ENCODE peak calls at places on chromosome 4, in eight cellular contexts. X is RCC 7860, W is amniotic stem cell, H is GM06990, L is islet precursor cell, P is NCI-H2029 treated with DMSO at 0.1 percent for 48 hours, J is GM18507, D is naive B cell. B is an unnamed sample.

GRCh38 chr4:106914223-106914622 is 121.9 kb downstream of the DKK2 start:
- DNase-seq in X (no peak), W (no peak), H (no peak), L (no peak), P (no peak), J (no peak), D (no peak), B (no peak)

GRCh38 chr4:54256491-54257167 is 27.5 kb downstream of the PDGFRA start:
- DNase-seq in X (no peak), W (no peak), H (no peak), L (no peak), P (no peak), J (no peak), D (no peak), B (no peak)

GRCh38 chr4:121939690-121940089 is 12.2 kb downstream of the TRPC3 start:
- DNase-seq in X (no peak), W (no peak), H (no peak), L (no peak), P (no peak), J (no peak), D (no peak), B (no peak)

GRCh38 chr4:169271692-169272007 is 894 bp upstream of the SH3RF1 start:
- DNase-seq in X (no peak), W (no peak), H (no peak), L (no peak), P (no peak), J (no peak), D (peak), B (no peak)

GRCh38 chr4:1636490-1637211 is 47.5 kb downstream of the FAM53A start:
- DNase-seq in X (no peak), W (no peak), H (no peak), L (no peak), P (no peak), J (no peak), D (no peak), B (no peak)

GRCh38 chr4:146132445-146132844 is 43.1 kb upstream of the LSM6 start:
- DNase-seq in X (no peak), W (no peak), H (peak), L (no peak), P (no peak), J (peak), D (no peak), B (no peak)

GRCh38 chr4:99417125-99417524 is 18.0 kb downstream of the ADH7 start:
- DNase-seq in X (no peak), W (no peak), H (no peak), L (no peak), P (no peak), J (no peak), D (no peak), B (no peak)

GRCh38 chr4:15778191-15778741 is at the start of gene CD38:
- DNase-seq in X (no peak), W (no peak), H (peak), L (peak), P (no peak), J (no peak), D (peak), B (peak)

GRCh38 chr4:7712021-7712420 is 227.6 kb downstream of the AFAP1 start:
- DNase-seq in X (no peak), W (no peak), H (no peak), L (no peak), P (no peak), J (no peak), D (no peak), B (no peak)

GRCh38 chr4:88720749-88721428 is 23.3 kb upstream of the NAP1L5 start:
- DNase-seq in X (no peak), W (no peak), H (no peak), L (no peak), P (no peak), J (no peak), D (no peak), B (no peak)

GRCh38 chr4:184437565-184437964 is 36.8 kb downstream of the IRF2 start:
- DNase-seq in X (no peak), W (no peak), H (no peak), L (no peak), P (no peak), J (no peak), D (no peak), B (no peak)

GRCh38 chr4:65668201-65669007 is 1.9 kb downstream of the EPHA5 start:
- DNase-seq in X (no peak), W (no peak), H (no peak), L (peak), P (no peak), J (no peak), D (no peak), B (no peak)

GRCh38 chr4:123953556-123953955 is 557.0 kb downstream of the SPRY1 start:
- DNase-seq in X (no peak), W (no peak), H (no peak), L (no peak), P (no peak), J (no peak), D (no peak), B (no peak)

GRCh38 chr4:7070729-7071511 is 3.1 kb upstream of the GRPEL1 start:
- DNase-seq in X (peak), W (peak), H (peak), L (peak), P (peak), J (peak), D (peak), B (peak)

GRCh38 chr4:161555689-161556660 is 607.8 kb downstream of the FSTL5 start:
- DNase-seq in X (no peak), W (no peak), H (peak), L (no peak), P (no peak), J (no peak), D (no peak), B (no peak)

GRCh38 chr4:134326866-134327265 is 125.3 kb upstream of the PABPC4L start:
- DNase-seq in X (no peak), W (no peak), H (no peak), L (no peak), P (no peak), J (no peak), D (no peak), B (no peak)

GRCh38 chr4:143352052-143352451 is 15.4 kb downstream of the GAB1 start:
- DNase-seq in X (no peak), W (no peak), H (no peak), L (no peak), P (peak), J (no peak), D (no peak), B (no peak)

GRCh38 chr4:64582492-64582891 is 173.2 kb upstream of the TECRL start:
- DNase-seq in X (no peak), W (no peak), H (no peak), L (peak), P (no peak), J (no peak), D (no peak), B (no peak)

GRCh38 chr4:90103991-90104390 is 23.2 kb upstream of the CCSER1 start:
- DNase-seq in X (no peak), W (no peak), H (no peak), L (no peak), P (no peak), J (no peak), D (no peak), B (no peak)

GRCh38 chr4:89836031-89836777 is 757 bp downstream of the SNCA start:
- DNase-seq in X (no peak), W (no peak), H (no peak), L (peak), P (no peak), J (no peak), D (no peak), B (peak)

GRCh38 chr4:179871726-179872125 is 2371.5 kb upstream of the TENM3 start:
- DNase-seq in X (no peak), W (no peak), H (no peak), L (no peak), P (no peak), J (no peak), D (no peak), B (no peak)

GRCh38 chr4:8211229-8211628 is 12.1 kb downstream of the SH3TC1 start:
- DNase-seq in X (no peak), W (no peak), H (no peak), L (no peak), P (no peak), J (no peak), D (no peak), B (no peak)

GRCh38 chr4:183443609-183444148 is 757 bp upstream of the CDKN2AIP start:
- DNase-seq in X (peak), W (no peak), H (no peak), L (peak), P (no peak), J (no peak), D (no peak), B (no peak)

GRCh38 chr4:157165935-157166334 is 54.6 kb upstream of the GRIA2 start:
- DNase-seq in X (no peak), W (no peak), H (no peak), L (no peak), P (no peak), J (no peak), D (no peak), B (no peak)

GRCh38 chr4:64784125-64784524 is 374.9 kb upstream of the TECRL start:
- DNase-seq in X (no peak), W (no peak), H (no peak), L (no peak), P (peak), J (no peak), D (no peak), B (no peak)

GRCh38 chr4:87304659-87305277 is 17.9 kb downstream of the HSD17B13 start:
- DNase-seq in X (no peak), W (no peak), H (no peak), L (no peak), P (no peak), J (no peak), D (no peak), B (peak)

GRCh38 chr4:126375462-126376054 is 1060.8 kb downstream of the FAT4 start:
- DNase-seq in X (no peak), W (no peak), H (no peak), L (no peak), P (no peak), J (no peak), D (no peak), B (no peak)

GRCh38 chr4:114601304-114602052 is 2.9 kb downstream of the UGT8 start:
- DNase-seq in X (no peak), W (no peak), H (peak), L (no peak), P (no peak), J (no peak), D (peak), B (no peak)

GRCh38 chr4:149884529-149885206 is 69.0 kb upstream of the IQCM start:
- DNase-seq in X (no peak), W (no peak), H (no peak), L (no peak), P (no peak), J (no peak), D (no peak), B (peak)

GRCh38 chr4:8913858-8914460 is 42.3 kb upstream of the HMX1 start:
- DNase-seq in X (no peak), W (no peak), H (no peak), L (no peak), P (no peak), J (no peak), D (no peak), B (no peak)

GRCh38 chr4:29405151-29405550 is 1315.0 kb upstream of the PCDH7 start:
- DNase-seq in X (no peak), W (no peak), H (no peak), L (no peak), P (no peak), J (no peak), D (no peak), B (no peak)

GRCh38 chr4:8468746-8469535 is 28.4 kb downstream of the TRMT44 start:
- DNase-seq in X (peak), W (peak), H (no peak), L (peak), P (no peak), J (peak), D (peak), B (peak)

GRCh38 chr4:7811536-7812190 is 128.0 kb downstream of the AFAP1 start:
- DNase-seq in X (no peak), W (peak), H (no peak), L (no peak), P (no peak), J (no peak), D (no peak), B (no peak)

GRCh38 chr4:80931645-80932215 is 98.8 kb upstream of the BMP3 start:
- DNase-seq in X (no peak), W (no peak), H (no peak), L (no peak), P (no peak), J (no peak), D (no peak), B (no peak)

GRCh38 chr4:71472946-71473345 is 134.1 kb downstream of the SLC4A4 start:
- DNase-seq in X (peak), W (peak), H (no peak), L (no peak), P (no peak), J (no peak), D (no peak), B (no peak)